ENCODE peak calls at places on chromosomes 12 and 14, in five cellular contexts. X, Z, L, O and R are unnamed samples.

GRCh38 chr14:67718265-67718664 is 16.6 kb downstream of the RDH12 start:
- DNase-seq in X (no peak), Z (no peak), L (no peak), O (no peak), R (no peak)

GRCh38 chr12:104588048-104588942 is 131.5 kb downstream of the CHST11 start:
- DNase-seq in X (no peak), Z (no peak), L (peak), O (no peak), R (no peak)

GRCh38 chr14:105425823-105426247 is 6.2 kb downstream of the MTA1 start:
- DNase-seq in X (no peak), Z (no peak), L (no peak), O (no peak), R (no peak)

GRCh38 chr12:3658327-3659163 is 94.4 kb downstream of the CRACR2A start:
- DNase-seq in X (peak), Z (peak), L (peak), O (no peak), R (peak)

GRCh38 chr14:22488522-22489246 is 100.3 kb downstream of the DAD1 start:
- DNase-seq in X (no peak), Z (no peak), L (no peak), O (no peak), R (no peak)

GRCh38 chr14:51328089-51328941 is 88.3 kb downstream of the TMX1 start:
- DNase-seq in X (no peak), Z (no peak), L (peak), O (peak), R (no peak)

GRCh38 chr12:130970165-130970907 is 16.6 kb downstream of the ADGRD1 start:
- DNase-seq in X (no peak), Z (no peak), L (no peak), O (no peak), R (no peak)

GRCh38 chr14:92916201-92916600 is 6.7 kb upstream of the CHGA start:
- DNase-seq in X (no peak), Z (no peak), L (no peak), O (no peak), R (no peak)

GRCh38 chr12:114403044-114403689 is 2.8 kb downstream of the TBX5 start:
- DNase-seq in X (no peak), Z (no peak), L (peak), O (no peak), R (no peak)

GRCh38 chr12:111100554-111100953 is 180.2 kb upstream of the MYL2 start:
- DNase-seq in X (no peak), Z (no peak), L (no peak), O (no peak), R (no peak)

GRCh38 chr12:96431067-96431466 is 30.8 kb upstream of the CDK17 start:
- DNase-seq in X (no peak), Z (no peak), L (no peak), O (no peak), R (no peak)

GRCh38 chr12:120586216-120586615 is 5.0 kb upstream of the POP5 start:
- DNase-seq in X (no peak), Z (peak), L (no peak), O (no peak), R (no peak)

GRCh38 chr12:129298921-129299320 is 445.6 kb downstream of the GLT1D1 start:
- DNase-seq in X (no peak), Z (no peak), L (no peak), O (no peak), R (no peak)

GRCh38 chr12:76719171-76719631 is 44.7 kb upstream of the ZDHHC17 start:
- DNase-seq in X (no peak), Z (no peak), L (no peak), O (no peak), R (no peak)

GRCh38 chr12:27345376-27345775 is 12.7 kb downstream of the BMAL2 start:
- DNase-seq in X (no peak), Z (no peak), L (no peak), O (no peak), R (no peak)

GRCh38 chr12:113416091-113416754 is 6.0 kb upstream of the SDSL start:
- DNase-seq in X (no peak), Z (no peak), L (no peak), O (no peak), R (no peak)

GRCh38 chr12:119512772-119513497 is 80.6 kb upstream of the TMEM233 start:
- DNase-seq in X (no peak), Z (no peak), L (peak), O (no peak), R (peak)

GRCh38 chr14:22845103-22845394 is 8.7 kb downstream of the MMP14 start:
- DNase-seq in X (no peak), Z (no peak), L (no peak), O (no peak), R (no peak)

GRCh38 chr12:117111386-117112267 is 12.4 kb upstream of the TESC start:
- DNase-seq in X (no peak), Z (peak), L (no peak), O (no peak), R (no peak)